ENCODE peak calls at places on chromosome 7, in five cellular contexts. One of them, this sample, is unnamed.

GRCh38 chr7:101608772-101609713 is 20.1 kb downstream of the MYL10 start:
- DNase-seq in activated gamma-delta T cell treated with Interleukin-2 at 50 U/mL for 16 hours: no peak
- DNase-seq in omental fat pad: no peak
- DNase-seq in T-helper 1 cell: no peak
- DNase-seq in NCI-H748 treated with DMSO at 0.1 percent for 48 hours: no peak
- DNase-seq in this sample: no peak

GRCh38 chr7:24911213-24911603 is 68.8 kb downstream of the OSBPL3 start:
- DNase-seq in activated gamma-delta T cell treated with Interleukin-2 at 50 U/mL for 16 hours: peak
- DNase-seq in omental fat pad: no peak
- DNase-seq in T-helper 1 cell: no peak
- DNase-seq in NCI-H748 treated with DMSO at 0.1 percent for 48 hours: peak
- DNase-seq in this sample: peak

GRCh38 chr7:91824201-91824600 is 56.3 kb downstream of the MTERF1 start:
- DNase-seq in activated gamma-delta T cell treated with Interleukin-2 at 50 U/mL for 16 hours: no peak
- DNase-seq in omental fat pad: no peak
- DNase-seq in T-helper 1 cell: no peak
- DNase-seq in NCI-H748 treated with DMSO at 0.1 percent for 48 hours: no peak
- DNase-seq in this sample: no peak

GRCh38 chr7:157431951-157432540 is 95.2 kb downstream of the DNAJB6 start:
- DNase-seq in activated gamma-delta T cell treated with Interleukin-2 at 50 U/mL for 16 hours: peak
- DNase-seq in omental fat pad: no peak
- DNase-seq in T-helper 1 cell: no peak
- DNase-seq in NCI-H748 treated with DMSO at 0.1 percent for 48 hours: no peak
- DNase-seq in this sample: no peak

GRCh38 chr7:24877790-24878311 is 102.1 kb downstream of the OSBPL3 start:
- DNase-seq in activated gamma-delta T cell treated with Interleukin-2 at 50 U/mL for 16 hours: no peak
- DNase-seq in omental fat pad: no peak
- DNase-seq in T-helper 1 cell: no peak
- DNase-seq in NCI-H748 treated with DMSO at 0.1 percent for 48 hours: no peak
- DNase-seq in this sample: no peak

GRCh38 chr7:156178857-156179256 is 366.6 kb upstream of the SHH start:
- DNase-seq in activated gamma-delta T cell treated with Interleukin-2 at 50 U/mL for 16 hours: no peak
- DNase-seq in omental fat pad: no peak
- DNase-seq in T-helper 1 cell: no peak
- DNase-seq in NCI-H748 treated with DMSO at 0.1 percent for 48 hours: no peak
- DNase-seq in this sample: no peak

GRCh38 chr7:5296627-5297226 is 14.0 kb downstream of the SLC29A4 start:
- DNase-seq in activated gamma-delta T cell treated with Interleukin-2 at 50 U/mL for 16 hours: peak
- DNase-seq in omental fat pad: no peak
- DNase-seq in T-helper 1 cell: peak
- DNase-seq in NCI-H748 treated with DMSO at 0.1 percent for 48 hours: no peak
- DNase-seq in this sample: peak

GRCh38 chr7:102916426-102916825 is 3.6 kb downstream of the LRRC17 start:
- DNase-seq in activated gamma-delta T cell treated with Interleukin-2 at 50 U/mL for 16 hours: no peak
- DNase-seq in omental fat pad: no peak
- DNase-seq in T-helper 1 cell: no peak
- DNase-seq in NCI-H748 treated with DMSO at 0.1 percent for 48 hours: no peak
- DNase-seq in this sample: no peak

GRCh38 chr7:21023841-21024502 is 237.3 kb upstream of the SP8 start:
- DNase-seq in activated gamma-delta T cell treated with Interleukin-2 at 50 U/mL for 16 hours: no peak
- DNase-seq in omental fat pad: no peak
- DNase-seq in T-helper 1 cell: no peak
- DNase-seq in NCI-H748 treated with DMSO at 0.1 percent for 48 hours: no peak
- DNase-seq in this sample: no peak

GRCh38 chr7:145884716-145885514 is 231.7 kb upstream of the CNTNAP2 start:
- DNase-seq in activated gamma-delta T cell treated with Interleukin-2 at 50 U/mL for 16 hours: no peak
- DNase-seq in omental fat pad: no peak
- DNase-seq in T-helper 1 cell: no peak
- DNase-seq in NCI-H748 treated with DMSO at 0.1 percent for 48 hours: no peak
- DNase-seq in this sample: no peak

GRCh38 chr7:608954-609711 is 89.5 kb upstream of the PDGFA start:
- DNase-seq in activated gamma-delta T cell treated with Interleukin-2 at 50 U/mL for 16 hours: no peak
- DNase-seq in omental fat pad: no peak
- DNase-seq in T-helper 1 cell: no peak
- DNase-seq in NCI-H748 treated with DMSO at 0.1 percent for 48 hours: no peak
- DNase-seq in this sample: no peak

GRCh38 chr7:44383566-44383965 is 58.2 kb upstream of the CAMK2B start:
- DNase-seq in activated gamma-delta T cell treated with Interleukin-2 at 50 U/mL for 16 hours: no peak
- DNase-seq in omental fat pad: no peak
- DNase-seq in T-helper 1 cell: no peak
- DNase-seq in NCI-H748 treated with DMSO at 0.1 percent for 48 hours: no peak
- DNase-seq in this sample: no peak

GRCh38 chr7:151705744-151706567 is 171.0 kb downstream of the PRKAG2 start:
- DNase-seq in activated gamma-delta T cell treated with Interleukin-2 at 50 U/mL for 16 hours: peak
- DNase-seq in omental fat pad: no peak
- DNase-seq in T-helper 1 cell: no peak
- DNase-seq in NCI-H748 treated with DMSO at 0.1 percent for 48 hours: no peak
- DNase-seq in this sample: no peak

This sample was measured in naive thymus-derived CD8-positive, alpha-beta T cell.